ENCODE peak calls at places on chromosomes 4 and X, in five cellular contexts. One of them, this sample, is unnamed.

GRCh38 chr4:130203571-130203970 is 1107.6 kb downstream of the C4orf33 start:
- DNase-seq in WERI-Rb-1: no peak
- DNase-seq in M059J: no peak
- DNase-seq in pons: no peak
- DNase-seq in stimulated activated CD4-positive, alpha-beta T cell treated with anti-CD3 and anti-CD28 coated beads, TNF-alpha, amount 100 ng/mL, for 24 hours: no peak
- DNase-seq in this sample: no peak

GRCh38 chr4:26936284-26937065 is 75.8 kb downstream of the STIM2 start:
- DNase-seq in pons: no peak
- DNase-seq in M059J: peak
- DNase-seq in WERI-Rb-1: no peak
- DNase-seq in stimulated activated CD4-positive, alpha-beta T cell treated with anti-CD3 and anti-CD28 coated beads, TNF-alpha, amount 100 ng/mL, for 24 hours: no peak
- DNase-seq in this sample: no peak

GRCh38 chrX:148416931-148417330 is 83.5 kb upstream of the AFF2 start:
- DNase-seq in stimulated activated CD4-positive, alpha-beta T cell treated with anti-CD3 and anti-CD28 coated beads, TNF-alpha, amount 100 ng/mL, for 24 hours: no peak
- DNase-seq in pons: no peak
- DNase-seq in WERI-Rb-1: no peak
- DNase-seq in M059J: peak
- DNase-seq in this sample: no peak

GRCh38 chr4:3871181-3871852 is 105.1 kb downstream of the ADRA2C start:
- DNase-seq in pons: no peak
- DNase-seq in stimulated activated CD4-positive, alpha-beta T cell treated with anti-CD3 and anti-CD28 coated beads, TNF-alpha, amount 100 ng/mL, for 24 hours: no peak
- DNase-seq in WERI-Rb-1: peak
- DNase-seq in M059J: no peak
- DNase-seq in this sample: peak

GRCh38 chrX:119945481-119945880 is 1.9 kb upstream of the NKAP start:
- DNase-seq in M059J: no peak
- DNase-seq in pons: no peak
- DNase-seq in WERI-Rb-1: no peak
- DNase-seq in stimulated activated CD4-positive, alpha-beta T cell treated with anti-CD3 and anti-CD28 coated beads, TNF-alpha, amount 100 ng/mL, for 24 hours: no peak
- DNase-seq in this sample: no peak

GRCh38 chr4:147453561-147454141 is 27.2 kb upstream of the EDNRA start:
- DNase-seq in pons: no peak
- DNase-seq in M059J: no peak
- DNase-seq in stimulated activated CD4-positive, alpha-beta T cell treated with anti-CD3 and anti-CD28 coated beads, TNF-alpha, amount 100 ng/mL, for 24 hours: no peak
- DNase-seq in WERI-Rb-1: no peak
- DNase-seq in this sample: no peak

GRCh38 chr4:74770511-74770910 is 23.8 kb downstream of the BTC start:
- DNase-seq in M059J: peak
- DNase-seq in pons: no peak
- DNase-seq in WERI-Rb-1: no peak
- DNase-seq in stimulated activated CD4-positive, alpha-beta T cell treated with anti-CD3 and anti-CD28 coated beads, TNF-alpha, amount 100 ng/mL, for 24 hours: no peak
- DNase-seq in this sample: no peak

GRCh38 chr4:161332696-161333095 is 831.1 kb downstream of the FSTL5 start:
- DNase-seq in stimulated activated CD4-positive, alpha-beta T cell treated with anti-CD3 and anti-CD28 coated beads, TNF-alpha, amount 100 ng/mL, for 24 hours: no peak
- DNase-seq in M059J: no peak
- DNase-seq in WERI-Rb-1: no peak
- DNase-seq in pons: no peak
- DNase-seq in this sample: no peak

GRCh38 chrX:78327370-78328048 is at the start of gene CYSLTR1:
- DNase-seq in pons: peak
- DNase-seq in M059J: peak
- DNase-seq in stimulated activated CD4-positive, alpha-beta T cell treated with anti-CD3 and anti-CD28 coated beads, TNF-alpha, amount 100 ng/mL, for 24 hours: no peak
- DNase-seq in WERI-Rb-1: no peak
- DNase-seq in this sample: no peak

GRCh38 chr4:84379881-84380618 is 119.0 kb downstream of the NKX6-1 start:
- DNase-seq in pons: no peak
- DNase-seq in WERI-Rb-1: no peak
- DNase-seq in stimulated activated CD4-positive, alpha-beta T cell treated with anti-CD3 and anti-CD28 coated beads, TNF-alpha, amount 100 ng/mL, for 24 hours: no peak
- DNase-seq in M059J: peak
- DNase-seq in this sample: no peak

This sample was measured in D341Med.